ENCODE peak calls at places on chromosome 11, in four cellular contexts. One of them, this sample, is unnamed.

GRCh38 chr11:44446996-44447771 is 118.3 kb upstream of the CD82 start:
- DNase-seq in K562: no peak
- DNase-seq in HEK293T: no peak
- DNase-seq in HepG2: no peak
- DNase-seq in this sample: no peak

GRCh38 chr11:71568707-71569349 is 3.5 kb downstream of the KRTAP5-10 start:
- DNase-seq in K562: no peak
- DNase-seq in HEK293T: no peak
- DNase-seq in HepG2: no peak
- DNase-seq in this sample: no peak

GRCh38 chr11:48051217-48051848 is 71.0 kb downstream of the PTPRJ start:
- DNase-seq in K562: no peak
- DNase-seq in HEK293T: no peak
- DNase-seq in HepG2: no peak
- DNase-seq in this sample: no peak

GRCh38 chr11:102360681-102361080 is 13.7 kb downstream of the BIRC2 start:
- DNase-seq in K562: no peak
- DNase-seq in HEK293T: no peak
- DNase-seq in HepG2: no peak
- DNase-seq in this sample: no peak

GRCh38 chr11:126489791-126490190 is 134.3 kb downstream of the ST3GAL4 start:
- DNase-seq in K562: no peak
- DNase-seq in HEK293T: no peak
- DNase-seq in HepG2: no peak
- DNase-seq in this sample: no peak

GRCh38 chr11:71188886-71189767 is 63.2 kb downstream of the SHANK2 start:
- DNase-seq in K562: no peak
- DNase-seq in HEK293T: no peak
- DNase-seq in HepG2: no peak
- DNase-seq in this sample: no peak

GRCh38 chr11:29190313-29190712 is 826.5 kb downstream of the KCNA4 start:
- DNase-seq in K562: no peak
- DNase-seq in HEK293T: no peak
- DNase-seq in HepG2: no peak
- DNase-seq in this sample: no peak

GRCh38 chr11:16812274-16812673 is 73.8 kb downstream of the C11orf58 start:
- DNase-seq in K562: no peak
- DNase-seq in HEK293T: no peak
- DNase-seq in HepG2: peak
- DNase-seq in this sample: no peak

GRCh38 chr11:16385099-16385498 is 28.8 kb upstream of the SOX6 start:
- DNase-seq in K562: no peak
- DNase-seq in HEK293T: no peak
- DNase-seq in HepG2: no peak
- DNase-seq in this sample: no peak

GRCh38 chr11:102486584-102486983 is 34.0 kb upstream of the TMEM123 start:
- DNase-seq in K562: no peak
- DNase-seq in HEK293T: no peak
- DNase-seq in HepG2: no peak
- DNase-seq in this sample: no peak

GRCh38 chr11:110565690-110566336 is 136.1 kb downstream of the FDX1 start:
- DNase-seq in K562: no peak
- DNase-seq in HEK293T: no peak
- DNase-seq in HepG2: no peak
- DNase-seq in this sample: no peak
- TF ChIP-seq FOXK2 in K562: no peak
- TF ChIP-seq FOXK2 in HEK293T: no peak
- TF ChIP-seq FOXK2 in HepG2: no peak
- TF ChIP-seq FOXK2 in this sample: no peak

GRCh38 chr11:75276696-75277095 is 36.1 kb downstream of the TPBGL start:
- DNase-seq in K562: no peak
- DNase-seq in HEK293T: no peak
- DNase-seq in HepG2: no peak
- DNase-seq in this sample: no peak
- TF ChIP-seq FOXK2 in K562: no peak
- TF ChIP-seq FOXK2 in HEK293T: no peak
- TF ChIP-seq FOXK2 in HepG2: no peak
- TF ChIP-seq FOXK2 in this sample: no peak

GRCh38 chr11:69319255-69320106 is 25.5 kb downstream of the MYEOV start:
- DNase-seq in K562: no peak
- DNase-seq in HEK293T: no peak
- DNase-seq in HepG2: no peak
- DNase-seq in this sample: no peak

GRCh38 chr11:69320756-69321741 is 27.1 kb downstream of the MYEOV start:
- DNase-seq in K562: no peak
- DNase-seq in HEK293T: no peak
- DNase-seq in HepG2: no peak
- DNase-seq in this sample: no peak

GRCh38 chr11:69325446-69325845 is 31.5 kb downstream of the MYEOV start:
- DNase-seq in K562: no peak
- DNase-seq in HEK293T: no peak
- DNase-seq in HepG2: no peak
- DNase-seq in this sample: no peak

GRCh38 chr11:69320326-69320725 is 26.4 kb downstream of the MYEOV start:
- DNase-seq in K562: no peak
- DNase-seq in HEK293T: no peak
- DNase-seq in HepG2: no peak
- DNase-seq in this sample: no peak

DNA sequence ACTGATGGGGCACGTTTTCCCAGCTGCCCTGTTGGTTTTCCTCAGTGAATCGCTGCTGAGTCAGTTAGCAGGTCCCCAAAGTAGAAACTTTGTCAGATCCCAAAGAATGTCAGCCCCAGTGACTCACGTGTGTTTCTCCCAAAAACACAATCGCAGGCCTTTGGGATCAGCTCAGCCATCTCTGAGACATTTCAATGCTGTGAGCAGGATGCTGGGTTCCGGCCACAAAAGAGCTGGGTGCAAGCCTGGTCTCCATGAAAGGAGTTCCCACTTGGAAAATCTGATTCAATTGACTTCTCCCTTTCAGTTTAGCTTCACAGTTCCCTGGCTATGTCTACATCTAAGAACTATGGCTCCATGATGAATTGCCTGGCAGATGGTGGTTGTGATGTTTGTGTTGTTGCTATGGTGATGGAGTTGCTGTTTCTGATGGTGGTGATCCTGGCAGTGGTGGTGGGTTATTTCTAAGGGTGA is 28.0 kb downstream of the MYEOV start:
- DNase-seq in K562: no peak
- DNase-seq in HEK293T: no peak
- DNase-seq in HepG2: no peak
- DNase-seq in this sample: no peak
- TF ChIP-seq FOXK2 in K562: no peak
- TF ChIP-seq FOXK2 in HEK293T: no peak
- TF ChIP-seq FOXK2 in HepG2: no peak
- TF ChIP-seq FOXK2 in this sample: no peak

DNA sequence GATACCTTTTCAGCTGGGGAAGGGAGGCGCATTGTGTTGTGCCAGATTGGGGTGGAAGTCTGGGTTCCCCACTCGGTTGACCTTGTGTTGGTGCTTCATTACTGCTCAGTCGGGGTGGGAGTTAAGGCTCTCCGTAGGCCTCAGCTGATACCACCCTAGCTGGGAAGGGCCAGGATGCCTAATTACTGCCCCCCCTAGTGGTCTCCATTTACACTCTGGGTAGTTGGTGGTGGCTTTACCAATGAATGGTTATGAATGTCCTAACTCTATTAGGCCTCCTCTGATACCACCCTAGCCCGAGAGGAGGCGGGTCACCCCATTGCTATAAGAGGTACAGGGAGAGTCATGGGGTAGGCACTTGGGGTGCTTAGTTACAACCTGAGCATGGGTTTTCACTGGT is 27.5 kb upstream of the HIKESHI start:
- DNase-seq in K562: peak
- DNase-seq in HEK293T: peak
- DNase-seq in HepG2: peak
- DNase-seq in this sample: no peak
- TF ChIP-seq FOXK2 in K562: no peak
- TF ChIP-seq FOXK2 in HEK293T: no peak
- TF ChIP-seq FOXK2 in HepG2: no peak
- TF ChIP-seq FOXK2 in this sample: no peak

DNA sequence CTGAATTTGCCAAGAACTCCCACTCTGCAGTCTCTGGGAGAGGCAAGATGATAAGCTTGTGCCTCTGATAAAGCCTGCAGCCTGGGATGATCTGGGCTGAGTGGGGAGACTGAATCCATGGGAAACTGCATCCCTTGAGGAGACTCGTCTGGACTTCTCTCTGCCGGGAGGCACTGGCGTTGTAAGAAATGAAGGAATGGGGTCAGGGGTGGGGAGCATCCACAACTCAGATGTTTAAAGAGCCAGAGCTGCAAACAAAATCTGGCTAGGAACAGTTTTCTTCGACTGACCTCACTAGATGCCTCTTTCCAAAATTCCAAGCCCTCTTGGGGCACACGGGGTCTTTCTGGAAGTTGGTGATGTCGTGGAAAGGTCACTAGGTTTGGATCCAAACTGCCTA is 64.4 kb downstream of the SPON1 start:
- DNase-seq in K562: no peak
- DNase-seq in HEK293T: no peak
- DNase-seq in HepG2: no peak
- DNase-seq in this sample: no peak
- TF ChIP-seq FOXK2 in K562: no peak
- TF ChIP-seq FOXK2 in HEK293T: no peak
- TF ChIP-seq FOXK2 in HepG2: no peak
- TF ChIP-seq FOXK2 in this sample: no peak

GRCh38 chr11:92601048-92601447 is 368.4 kb upstream of the MTNR1B start:
- DNase-seq in K562: no peak
- DNase-seq in HEK293T: no peak
- DNase-seq in HepG2: no peak
- DNase-seq in this sample: no peak
- TF ChIP-seq FOXK2 in K562: no peak
- TF ChIP-seq FOXK2 in HEK293T: no peak
- TF ChIP-seq FOXK2 in HepG2: no peak
- TF ChIP-seq FOXK2 in this sample: no peak

GRCh38 chr11:57426439-57426753 is 525 bp downstream of the SLC43A3 start:
- DNase-seq in K562: no peak
- DNase-seq in HEK293T: no peak
- DNase-seq in HepG2: no peak
- DNase-seq in this sample: no peak
- TF ChIP-seq FOXK2 in K562: no peak
- TF ChIP-seq FOXK2 in HEK293T: no peak
- TF ChIP-seq FOXK2 in HepG2: no peak
- TF ChIP-seq FOXK2 in this sample: no peak